ENCODE peak calls at places on chromosomes 2 and 18, in nine cellular contexts. P, K, J, F, S, A, U, M and E are unnamed samples.

GRCh38 chr2:192749606-192750200 is 555.0 kb upstream of the TMEFF2 start:
- DNase-seq in P (no peak), U (no peak), J (no peak), S (no peak), M (no peak), K (no peak), F (no peak), A (peak; percentile 0), E (no peak)

GRCh38 chr18:76349067-76349715 is 145.9 kb downstream of the ZNF516 start:
- DNase-seq in K (peak; percentile 54), U (peak; percentile 71), P (peak; percentile 32), S (peak; percentile 23), F (peak; percentile 74), A (peak; percentile 48), M (peak; percentile 71), J (peak; percentile 41), E (peak; percentile 76)

GRCh38 chr2:236644067-236644466 is 74.4 kb downstream of the ACKR3 start:
- DNase-seq in K (no peak), S (no peak), P (no peak), M (no peak), J (no peak), A (no peak), F (no peak), U (no peak), E (no peak)

GRCh38 chr18:51011709-51012108 is 18.3 kb upstream of the SMAD4 start:
- DNase-seq in J (no peak), U (no peak), F (peak; percentile 12), S (no peak), M (no peak), P (no peak), K (no peak), A (no peak), E (no peak)

GRCh38 chr18:47756364-47757016 is 174.0 kb downstream of the SMAD2 start:
- DNase-seq in J (peak; percentile 34), S (no peak), K (peak; percentile 49), F (peak; percentile 28), U (no peak), M (peak; percentile 62), A (peak; percentile 25), P (peak; percentile 20), E (no peak)

GRCh38 chr2:11748018-11748860 is 1.8 kb downstream of the LPIN1 start:
- DNase-seq in M (no peak), J (no peak), S (no peak), K (no peak), U (no peak), A (no peak), F (no peak), P (no peak), E (no peak)

GRCh38 chr2:163647300-163647699 is 88.5 kb downstream of the FIGN start:
- DNase-seq in K (no peak), J (no peak), A (no peak), F (no peak), U (no peak), P (no peak), S (no peak), M (no peak), E (no peak)

GRCh38 chr2:86336350-86337234 is 834 bp downstream of the REEP1 start:
- DNase-seq in J (no peak), U (peak; percentile 17), F (no peak), S (no peak), A (no peak), M (no peak), K (peak; percentile 8), P (no peak), E (no peak)

GRCh38 chr2:32806857-32807256 is 139.9 kb upstream of the LTBP1 start:
- DNase-seq in K (no peak), A (no peak), F (no peak), J (no peak), P (no peak), S (no peak), M (no peak), U (no peak), E (no peak)

GRCh38 chr2:104504331-104505073 is 349.4 kb upstream of the POU3F3 start:
- DNase-seq in J (no peak), M (no peak), S (no peak), A (no peak), F (no peak), U (no peak), P (no peak), K (no peak), E (no peak)

GRCh38 chr2:767440-767839 is 90.2 kb upstream of the TMEM18 start:
- DNase-seq in K (no peak), U (no peak), A (no peak), P (peak; percentile 6), F (no peak), M (no peak), J (no peak), S (no peak), E (no peak)

GRCh38 chr18:55663891-55664290 is 75.9 kb upstream of the TCF4 start:
- DNase-seq in A (no peak), U (no peak), M (no peak), S (no peak), J (no peak), F (no peak), P (no peak), K (no peak), E (no peak)

GRCh38 chr18:23825978-23826405 is 136.7 kb downstream of the LAMA3 start:
- DNase-seq in P (no peak), F (peak; percentile 90), U (peak; percentile 81), K (no peak), J (no peak), A (peak; percentile 91), S (no peak), M (peak; percentile 28), E (peak; percentile 91)

GRCh38 chr2:42060718-42061619 is 13.1 kb downstream of the PKDCC start:
- DNase-seq in S (no peak), M (peak; percentile 24), J (no peak), F (no peak), U (peak; percentile 82), P (no peak), A (peak; percentile 19), K (no peak), E (no peak)

DNA sequence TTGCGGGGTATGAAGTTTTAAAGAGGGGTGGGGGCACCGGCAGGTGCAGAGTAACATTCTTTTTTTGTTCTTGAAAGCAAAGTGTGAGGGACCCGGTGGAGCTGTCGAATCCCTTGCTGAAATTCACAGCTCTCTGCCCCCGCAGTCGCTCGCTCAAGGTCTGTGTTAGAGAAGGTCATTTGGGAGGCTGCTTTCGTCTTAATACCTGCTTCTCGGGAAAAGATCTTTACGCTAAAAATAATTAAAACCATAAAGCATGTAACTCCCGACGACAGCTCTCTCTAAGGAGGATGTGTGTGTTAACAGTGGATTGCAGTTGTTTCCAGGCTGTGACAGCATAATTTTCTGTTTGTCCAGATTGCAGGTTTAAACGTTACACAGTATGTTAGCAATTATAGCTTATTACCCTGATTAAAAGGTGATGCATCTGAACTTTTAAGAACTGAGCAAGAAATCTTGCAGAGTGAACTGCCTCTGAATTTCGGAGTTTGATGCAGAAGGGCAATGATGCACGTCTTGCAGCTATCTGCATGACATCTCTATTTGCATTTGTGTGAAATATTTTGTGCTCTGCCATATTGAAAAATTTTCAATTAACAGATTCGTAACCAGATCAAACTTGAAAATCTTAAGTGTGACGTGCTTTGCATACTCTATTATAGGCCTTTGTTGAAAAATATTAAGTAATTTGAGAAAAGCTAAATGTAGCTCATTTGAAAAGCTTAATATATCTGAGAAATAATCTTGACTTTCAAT is 952 bp downstream of the RAPGEF4 start:
- DNase-seq in U (no peak), A (no peak), J (no peak), K (no peak), M (no peak), P (no peak), S (no peak), F (no peak), E (no peak)
- H3K27me3 ChIP-seq in U (peaks cover 3% of the 10 kb centered on the region), A (peaks cover 11% of the 10 kb centered on the region), J (peaks cover 1% of the 10 kb centered on the region), K (peaks cover 2% of the 10 kb centered on the region), M (no peaks in the 10 kb centered on the region), P (peaks cover 7% of the 10 kb centered on the region), S (peaks cover 12% of the 10 kb centered on the region), F (no peaks in the 10 kb centered on the region), E (no peaks in the 10 kb centered on the region)

DNA sequence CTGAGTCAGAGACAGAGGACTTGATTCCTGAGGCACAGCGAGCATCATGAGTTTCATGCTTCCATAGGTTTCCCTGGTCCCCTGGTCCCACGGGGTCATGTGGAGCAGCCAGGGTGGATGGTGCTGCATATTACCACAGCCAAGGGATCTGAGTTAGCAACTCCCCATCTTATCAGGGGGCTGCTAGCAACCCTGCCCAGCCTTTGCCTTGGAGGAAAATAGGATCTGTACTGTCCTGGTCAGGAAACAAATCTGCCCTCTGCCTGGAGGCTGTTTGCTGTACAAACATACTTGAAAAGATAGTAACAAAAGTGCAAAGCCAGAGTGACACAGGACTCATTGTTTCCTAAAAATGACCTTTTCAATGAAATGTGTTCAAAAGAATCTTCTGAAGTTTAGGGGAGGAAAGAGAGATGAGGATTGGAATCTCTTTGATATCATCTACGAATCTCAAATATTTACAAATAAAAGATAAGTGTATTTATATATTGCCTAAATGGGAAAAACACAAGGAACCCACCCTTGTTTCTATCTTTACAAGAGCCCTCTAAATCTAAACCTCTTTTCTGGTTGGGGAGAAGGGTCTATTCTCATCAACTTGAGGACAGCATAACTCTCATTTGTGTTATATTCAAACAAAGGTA is 194.8 kb downstream of the CD226 start:
- DNase-seq in M (no peak), P (no peak), A (no peak), F (no peak), U (no peak), S (no peak), J (no peak), K (no peak), E (no peak)
- H3K27ac ChIP-seq in M (no peak overlapping the region), P (no peak overlapping the region), A (no peak overlapping the region), F (no peak overlapping the region), U (no peak overlapping the region), S (no peak overlapping the region), J (no peak overlapping the region), K (no peak overlapping the region), E (no peak overlapping the region)

DNA sequence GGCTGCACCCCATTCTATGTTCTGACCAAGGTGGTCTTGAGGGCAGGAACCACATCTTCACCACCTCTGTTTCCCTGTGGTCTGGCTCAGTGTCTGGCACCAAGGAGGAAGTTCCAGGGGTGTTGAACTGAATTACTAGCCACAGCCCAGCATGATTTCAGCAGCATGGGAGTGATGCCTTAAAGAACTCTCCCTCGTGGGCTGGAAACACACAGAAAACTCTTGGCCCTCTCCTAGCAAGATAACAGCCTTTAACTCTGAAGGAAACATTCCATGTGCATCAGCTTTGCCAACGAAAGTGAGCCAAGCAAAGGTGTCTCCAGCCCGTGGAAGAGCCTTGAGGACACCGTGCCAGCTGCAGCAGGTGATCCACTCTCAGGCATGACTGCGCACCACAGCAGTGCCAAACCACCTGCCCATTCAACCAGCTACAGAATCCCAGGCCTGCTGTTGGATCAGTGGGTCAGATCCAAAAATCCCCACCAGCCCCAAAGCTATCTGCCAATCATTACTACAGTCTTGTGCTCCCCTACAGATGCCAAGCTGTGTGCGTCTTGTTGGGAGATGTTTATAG is 124.8 kb downstream of the TTC32 start:
- DNase-seq in S (no peak), F (no peak), A (no peak), K (no peak), P (no peak), J (no peak), M (peak; percentile 89), U (no peak), E (peak; percentile 54)
- H3K27me3 ChIP-seq in S (no peaks in the 10 kb centered on the region), F (no peaks in the 10 kb centered on the region), A (peaks cover 5% of the 10 kb centered on the region), K (no peaks in the 10 kb centered on the region), P (no peaks in the 10 kb centered on the region), J (no peaks in the 10 kb centered on the region), M (no peaks in the 10 kb centered on the region), U (no peaks in the 10 kb centered on the region), E (no peaks in the 10 kb centered on the region)

DNA sequence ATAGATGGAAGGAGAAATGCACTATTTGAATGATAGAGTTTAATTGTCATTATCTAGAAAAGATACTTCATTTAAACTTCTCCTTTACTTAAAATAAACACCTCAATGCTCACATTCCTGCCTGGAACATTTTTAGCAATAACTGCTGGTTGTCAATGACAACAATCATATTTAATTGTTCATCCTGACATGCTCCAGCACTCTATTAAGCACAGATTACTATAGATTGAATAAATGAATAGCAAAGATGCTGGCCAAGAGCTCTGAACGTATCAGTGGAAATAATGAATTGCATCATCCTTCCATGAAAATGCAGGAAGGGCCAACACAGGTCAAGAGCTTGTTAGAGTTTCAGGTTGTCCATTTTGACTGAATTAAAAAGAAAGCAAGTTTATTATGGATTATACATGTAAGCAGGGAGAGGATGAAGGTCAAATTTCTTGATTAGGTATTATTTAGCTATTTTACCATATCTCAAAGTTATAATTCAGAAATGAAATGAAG is 993.9 kb downstream of the TSN start:
- DNase-seq in J (no peak), A (no peak), M (no peak), P (no peak), F (no peak), K (no peak), U (no peak), S (no peak), E (no peak)
- H3K27ac ChIP-seq in J (no peak overlapping the region), A (no peak overlapping the region), M (no peak overlapping the region), P (no peak overlapping the region), F (no peak overlapping the region), K (peak overlapping the region; percentile 58), U (no peak overlapping the region), S (no peak overlapping the region), E (no peak overlapping the region)